ENCODE peak calls at places on chromosomes 7 and 10, in seven cellular contexts. H is aorta, Y is upper lobe of right lung, F is stomach, O is ovary, A is Panc1, M is cardiac muscle cell. J is an unnamed sample.

GRCh38 chr7:41046221-41046761 is 656.6 kb downstream of the INHBA start:
- DNase-seq in H (no peak), Y (no peak), F (no peak), O (no peak), A (no peak), M (no peak), J (no peak)

GRCh38 chr7:157690833-157691382 is 354.1 kb downstream of the DNAJB6 start:
- DNase-seq in H (peak; percentile 56), Y (peak; percentile 40), F (peak; percentile 48), O (peak; percentile 45), A (no peak), M (peak; percentile 20), J (no peak)

GRCh38 chr10:125777806-125778205 is 2.2 kb upstream of the MMP21 start:
- DNase-seq in H (no peak), Y (no peak), F (no peak), O (no peak), A (no peak), M (no peak), J (no peak)

GRCh38 chr10:78267598-78267997 is 233.9 kb downstream of the RPS24 start:
- DNase-seq in H (no peak), Y (no peak), F (no peak), O (no peak), A (no peak), M (no peak), J (no peak)

GRCh38 chr10:104350146-104350635 is 3.4 kb upstream of the CFAP58 start:
- DNase-seq in H (no peak), Y (no peak), F (no peak), O (no peak), A (no peak), M (peak; percentile 68), J (peak; percentile 76)

GRCh38 chr10:133336131-133337078 is at the start of gene CALY:
- DNase-seq in H (no peak), Y (peak; percentile 77), F (peak; percentile 59), O (no peak), A (no peak), M (peak; percentile 23), J (peak; percentile 91)

GRCh38 chr7:126574838-126575250 is 677.9 kb downstream of the GRM8 start:
- DNase-seq in H (no peak), Y (no peak), F (no peak), O (no peak), A (peak; percentile 78), M (no peak), J (no peak)

GRCh38 chr7:145863-146262 is 46.5 kb upstream of the FAM20C start:
- DNase-seq in H (no peak), Y (no peak), F (no peak), O (no peak), A (no peak), M (no peak), J (no peak)

GRCh38 chr7:20744913-20745587 is 41.6 kb downstream of the SP8 start:
- DNase-seq in H (no peak), Y (no peak), F (no peak), O (no peak), A (no peak), M (peak; percentile 2), J (no peak)

GRCh38 chr7:155426543-155427410 is 31.2 kb upstream of the EN2 start:
- DNase-seq in H (no peak), Y (no peak), F (no peak), O (no peak), A (no peak), M (no peak), J (no peak)

GRCh38 chr7:117220836-117221235 is 102.0 kb downstream of the WNT2 start:
- DNase-seq in H (no peak), Y (no peak), F (no peak), O (no peak), A (no peak), M (no peak), J (no peak)

GRCh38 chr7:117219485-117219884 is 103.4 kb downstream of the WNT2 start:
- DNase-seq in H (no peak), Y (no peak), F (no peak), O (no peak), A (no peak), M (no peak), J (no peak)

GRCh38 chr7:117217121-117217520 is 105.7 kb downstream of the WNT2 start:
- DNase-seq in H (no peak), Y (no peak), F (no peak), O (no peak), A (no peak), M (no peak), J (no peak)

GRCh38 chr7:117217636-117218035 is 105.2 kb downstream of the WNT2 start:
- DNase-seq in H (no peak), Y (no peak), F (no peak), O (no peak), A (no peak), M (no peak), J (no peak)

DNA sequence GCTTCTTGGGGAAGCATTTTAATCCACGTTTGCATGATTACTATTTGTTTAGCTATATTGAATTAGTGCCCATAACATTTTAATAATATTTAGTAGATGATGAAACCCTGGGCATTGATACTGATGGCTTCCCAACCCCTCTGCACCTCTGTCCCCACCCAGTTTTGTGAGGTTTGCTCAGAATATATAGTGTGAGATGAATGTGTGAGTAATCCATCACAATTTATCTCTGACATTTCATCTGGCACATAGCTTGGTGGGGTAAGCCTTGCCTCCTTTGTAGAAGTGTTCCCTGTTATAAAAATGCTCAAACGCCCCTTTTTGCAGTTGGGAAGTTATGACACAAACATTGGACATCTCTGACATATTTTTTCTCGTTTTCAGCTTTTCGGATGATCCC is 104.2 kb downstream of the WNT2 start:
- DNase-seq in H (no peak), Y (no peak), F (no peak), O (no peak), A (no peak), M (no peak), J (no peak)
- H3K4me1 ChIP-seq in H (no peaks in the 10 kb centered on the region), Y (no peaks in the 10 kb centered on the region), F (no peaks in the 10 kb centered on the region), O (peaks cover 2% of the 10 kb centered on the region), A (no peaks in the 10 kb centered on the region), M (peaks cover 20% of the 10 kb centered on the region), J (no peaks in the 10 kb centered on the region)

GRCh38 chr7:129858490-129858889 is 94.3 kb downstream of the UBE2H start:
- DNase-seq in H (no peak), Y (no peak), F (no peak), O (no peak), A (no peak), M (no peak), J (no peak)

GRCh38 chr7:129857313-129857712 is 95.4 kb downstream of the UBE2H start:
- DNase-seq in H (no peak), Y (no peak), F (no peak), O (no peak), A (no peak), M (no peak), J (no peak)

GRCh38 chr7:129853661-129854268 is 99.0 kb downstream of the UBE2H start:
- DNase-seq in H (no peak), Y (no peak), F (no peak), O (no peak), A (no peak), M (no peak), J (no peak)

GRCh38 chr7:129855234-129855673 is 97.5 kb downstream of the UBE2H start:
- DNase-seq in H (no peak), Y (no peak), F (no peak), O (no peak), A (no peak), M (no peak), J (no peak)

DNA sequence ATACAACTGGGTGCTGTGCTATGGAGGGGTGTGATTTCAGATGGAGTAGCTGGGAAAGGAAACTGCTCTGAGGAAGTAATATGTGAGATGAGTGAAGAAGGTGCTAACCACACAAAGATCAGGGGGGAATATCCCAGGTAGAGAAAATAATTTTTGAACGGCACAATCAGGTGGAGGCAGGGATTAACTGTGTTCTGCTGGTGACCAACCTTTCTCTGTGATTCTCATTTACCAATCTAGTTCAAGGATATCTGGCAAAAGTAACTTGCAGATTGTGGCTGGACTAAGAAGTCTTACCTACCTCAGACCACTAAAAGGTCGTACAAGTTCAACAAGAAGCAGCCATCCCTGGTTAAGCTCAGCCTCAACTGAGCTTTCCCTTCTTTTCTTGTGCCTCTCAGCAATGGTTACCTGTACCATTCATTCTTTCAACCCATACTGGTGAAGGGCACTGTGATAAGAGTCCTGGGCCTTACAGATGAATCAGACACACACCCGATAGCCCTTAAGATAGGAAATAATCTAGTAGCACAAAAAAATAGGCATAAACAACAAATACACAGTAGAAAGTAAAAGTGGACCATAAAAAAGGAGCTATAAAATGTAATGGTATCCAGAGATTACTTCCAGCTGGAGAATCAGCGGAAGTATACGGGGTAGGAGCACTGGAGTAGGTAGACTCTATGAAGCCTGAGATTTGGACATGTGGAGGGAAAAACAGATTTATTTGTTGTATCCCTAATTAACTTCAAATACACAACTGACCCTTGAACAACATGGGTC is 96.6 kb downstream of the UBE2H start:
- DNase-seq in H (no peak), Y (no peak), F (no peak), O (no peak), A (no peak), M (no peak), J (no peak)
- H3K27ac ChIP-seq in H (peak overlapping the region; percentile 69), Y (no peak overlapping the region), F (no peak overlapping the region), O (no peak overlapping the region), A (no peak overlapping the region), M (peak overlapping the region; percentile 49), J (no peak overlapping the region)

GRCh38 chr10:120414946-120415345 is 42.1 kb upstream of the PLPP4 start:
- DNase-seq in H (no peak), Y (no peak), F (no peak), O (no peak), A (no peak), M (no peak), J (no peak)
- H3K4me1 ChIP-seq in H (no peaks in the 10 kb centered on the region), Y (no peaks in the 10 kb centered on the region), F (no peaks in the 10 kb centered on the region), O (no peaks in the 10 kb centered on the region), A (no peaks in the 10 kb centered on the region), M (no peaks in the 10 kb centered on the region), J (no peaks in the 10 kb centered on the region)

DNA sequence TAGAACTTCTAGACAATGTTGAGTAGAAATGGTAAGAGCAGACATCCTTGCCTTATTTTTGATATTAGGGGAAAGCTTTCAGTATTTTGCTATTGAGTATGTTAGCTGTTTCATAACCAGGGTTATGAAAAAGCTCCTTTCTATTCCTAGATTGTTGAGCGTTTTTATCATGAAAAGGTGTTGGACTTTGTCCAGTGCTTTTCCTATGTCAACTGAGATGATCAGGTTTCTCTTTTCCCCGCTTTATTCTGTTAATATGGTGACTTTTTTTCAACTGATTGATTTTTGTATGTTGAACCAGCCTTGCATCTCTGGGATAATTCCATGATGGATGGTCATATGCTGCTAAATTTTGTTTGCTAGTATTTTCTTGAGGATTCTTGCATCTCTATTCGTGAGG is 58.5 kb downstream of the LCOR start:
- DNase-seq in H (no peak), Y (no peak), F (no peak), O (no peak), A (no peak), M (no peak), J (no peak)
- H3K27ac ChIP-seq in H (no peak overlapping the region), Y (no peak overlapping the region), F (no peak overlapping the region), O (no peak overlapping the region), A (no peak overlapping the region), M (no peak overlapping the region), J (no peak overlapping the region)